ENCODE peak calls at places on chromosomes 2 and 18, in seven cellular contexts. Q, D, M, F, N, V and O are unnamed samples.

GRCh38 chr2:105641389-105641811 is 103.3 kb upstream of the NCK2 start:
- DNase-seq in V (no peak), F (peak; percentile 2), Q (no peak), N (no peak), D (no peak), M (peak; percentile 87), O (no peak)

GRCh38 chr2:27502149-27502548 is 5.5 kb downstream of the GCKR start:
- DNase-seq in Q (no peak), V (no peak), D (no peak), M (no peak), N (no peak), F (no peak), O (no peak)

GRCh38 chr2:143937563-143938346 is 582.2 kb downstream of the ZEB2 start:
- DNase-seq in F (no peak), D (no peak), N (no peak), Q (no peak), M (peak; percentile 17), V (no peak), O (no peak)

GRCh38 chr2:162007447-162008040 is 66.5 kb downstream of the DPP4 start:
- DNase-seq in N (no peak), F (no peak), Q (no peak), D (no peak), M (no peak), V (no peak), O (peak; percentile 7)

GRCh38 chr2:158443613-158444012 is 12.9 kb downstream of the CCDC148 start:
- DNase-seq in Q (no peak), N (no peak), M (no peak), F (no peak), V (no peak), D (no peak), O (no peak)

GRCh38 chr2:233824373-233824772 is 30.0 kb downstream of the HJURP start:
- DNase-seq in N (no peak), V (no peak), F (no peak), D (no peak), M (no peak), Q (no peak), O (no peak)

GRCh38 chr2:202122975-202123765 is 50.1 kb downstream of the KIAA2012 start:
- DNase-seq in D (no peak), V (no peak), F (no peak), Q (no peak), M (peak; percentile 36), N (no peak), O (no peak)

GRCh38 chr2:20667531-20668401 is 822 bp downstream of the GDF7 start:
- DNase-seq in Q (no peak), N (no peak), V (no peak), D (no peak), M (no peak), F (no peak), O (no peak)

GRCh38 chr2:223306371-223306770 is 254.4 kb downstream of the KCNE4 start:
- DNase-seq in M (no peak), D (no peak), Q (no peak), N (no peak), F (no peak), V (peak; percentile 37), O (no peak)

GRCh38 chr2:239245107-239245506 is 155.7 kb downstream of the HDAC4 start:
- DNase-seq in D (no peak), N (no peak), Q (no peak), M (no peak), V (no peak), F (no peak), O (no peak)

GRCh38 chr2:134120718-134121630 is 132.9 kb upstream of the MGAT5 start:
- DNase-seq in D (peak; percentile 62), Q (no peak), M (peak; percentile 66), N (peak; percentile 43), F (no peak), V (peak; percentile 76), O (peak; percentile 55)

GRCh38 chr2:113156278-113157107 is 17.3 kb upstream of the PSD4 start:
- DNase-seq in D (no peak), Q (no peak), V (no peak), N (no peak), M (no peak), F (no peak), O (no peak)

GRCh38 chr2:673615-674318 is 3.4 kb downstream of the TMEM18 start:
- DNase-seq in V (peak; percentile 52), F (no peak), Q (no peak), D (no peak), N (no peak), M (no peak), O (no peak)

GRCh38 chr2:20530520-20530919 is 83.6 kb downstream of the RHOB start:
- DNase-seq in D (no peak), F (no peak), Q (no peak), M (no peak), V (no peak), N (no peak), O (no peak)

GRCh38 chr18:61669320-61669719 is 223.5 kb downstream of the RNF152 start:
- DNase-seq in M (no peak), D (no peak), F (no peak), N (no peak), V (peak; percentile 67), Q (no peak), O (no peak)

GRCh38 chr2:191230174-191230573 is 15.0 kb upstream of the MYO1B start:
- DNase-seq in D (no peak), V (peak; percentile 94), M (no peak), F (peak; percentile 95), N (no peak), Q (no peak), O (peak; percentile 59)

GRCh38 chr2:197647961-197648690 is 27.3 kb downstream of the RFTN2 start:
- DNase-seq in F (peak; percentile 4), M (no peak), V (no peak), D (no peak), N (no peak), Q (no peak), O (no peak)

GRCh38 chr18:57640236-57640635 is 18.6 kb upstream of the NARS1 start:
- DNase-seq in N (no peak), Q (no peak), F (no peak), D (no peak), V (no peak), M (no peak), O (no peak)

GRCh38 chr2:8154936-8155335 is 526.9 kb upstream of the ID2 start:
- DNase-seq in D (no peak), V (peak; percentile 39), F (no peak), N (peak; percentile 62), Q (no peak), M (no peak), O (no peak)

GRCh38 chr2:134137182-134137595 is 116.7 kb upstream of the MGAT5 start:
- DNase-seq in D (peak; percentile 47), V (peak; percentile 91), F (no peak), N (peak; percentile 70), M (no peak), Q (no peak), O (peak; percentile 89)

GRCh38 chr2:105712166-105712915 is 32.4 kb upstream of the NCK2 start:
- DNase-seq in F (no peak), D (no peak), M (no peak), V (peak; percentile 32), N (no peak), Q (no peak), O (peak; percentile 35)

GRCh38 chr2:19158211-19158610 is 200.2 kb downstream of the OSR1 start:
- DNase-seq in D (no peak), Q (no peak), M (no peak), F (no peak), V (no peak), N (no peak), O (no peak)

GRCh38 chr2:227322530-227323190 is 2.4 kb upstream of the MFF start:
- DNase-seq in D (no peak), F (no peak), V (no peak), M (no peak), N (no peak), Q (no peak), O (no peak)

GRCh38 chr18:13616041-13616440 is 110.3 kb downstream of the FAM210A start:
- DNase-seq in V (no peak), Q (no peak), M (no peak), F (no peak), N (no peak), D (no peak), O (no peak)